ENCODE peak calls at places on chromosomes 13 and 19, in six cellular contexts. One of them, this sample, is unnamed.

GRCh38 chr19:38838208-38838985 is 6.8 kb upstream of the ECH1 start:
- DNase-seq in tibial artery: no peak
- DNase-seq in ureter: peak
- DNase-seq in HT-29: no peak
- DNase-seq in sciatic nerve: no peak
- DNase-seq in fibroblast of pulmonary artery: no peak
- DNase-seq in this sample: no peak

GRCh38 chr19:47544075-47544474 is 28.9 kb downstream of the ZNF541 start:
- DNase-seq in tibial artery: no peak
- DNase-seq in ureter: no peak
- DNase-seq in HT-29: no peak
- DNase-seq in sciatic nerve: no peak
- DNase-seq in fibroblast of pulmonary artery: no peak
- DNase-seq in this sample: no peak

GRCh38 chr13:90919153-90919552 is 428.3 kb upstream of the MIR17HG start:
- DNase-seq in tibial artery: no peak
- DNase-seq in ureter: no peak
- DNase-seq in HT-29: no peak
- DNase-seq in sciatic nerve: no peak
- DNase-seq in fibroblast of pulmonary artery: no peak
- DNase-seq in this sample: no peak

GRCh38 chr13:107020393-107020792 is 452.5 kb upstream of the ARGLU1 start:
- DNase-seq in tibial artery: no peak
- DNase-seq in ureter: no peak
- DNase-seq in HT-29: no peak
- DNase-seq in sciatic nerve: no peak
- DNase-seq in fibroblast of pulmonary artery: no peak
- DNase-seq in this sample: no peak

GRCh38 chr13:105336706-105337582 is 1198.5 kb downstream of the EFNB2 start:
- DNase-seq in tibial artery: no peak
- DNase-seq in ureter: no peak
- DNase-seq in HT-29: no peak
- DNase-seq in sciatic nerve: no peak
- DNase-seq in fibroblast of pulmonary artery: peak
- DNase-seq in this sample: no peak

GRCh38 chr13:28559636-28560259 is 64.8 kb upstream of the FLT1 start:
- DNase-seq in tibial artery: no peak
- DNase-seq in ureter: no peak
- DNase-seq in HT-29: no peak
- DNase-seq in sciatic nerve: no peak
- DNase-seq in fibroblast of pulmonary artery: no peak
- DNase-seq in this sample: no peak

GRCh38 chr19:33890569-33890968 is 93.9 kb downstream of the KCTD15 start:
- DNase-seq in tibial artery: no peak
- DNase-seq in ureter: no peak
- DNase-seq in HT-29: no peak
- DNase-seq in sciatic nerve: no peak
- DNase-seq in fibroblast of pulmonary artery: no peak
- DNase-seq in this sample: no peak

GRCh38 chr13:44054525-44054924 is 174.8 kb downstream of the LACC1 start:
- DNase-seq in tibial artery: no peak
- DNase-seq in ureter: no peak
- DNase-seq in HT-29: no peak
- DNase-seq in sciatic nerve: no peak
- DNase-seq in fibroblast of pulmonary artery: no peak
- DNase-seq in this sample: no peak

GRCh38 chr19:17775991-17776803 is 18.7 kb upstream of the B3GNT3 start:
- DNase-seq in tibial artery: no peak
- DNase-seq in ureter: no peak
- DNase-seq in HT-29: no peak
- DNase-seq in sciatic nerve: no peak
- DNase-seq in fibroblast of pulmonary artery: no peak
- DNase-seq in this sample: no peak

GRCh38 chr19:35843676-35844481 is 8.4 kb downstream of the NPHS1 start:
- DNase-seq in tibial artery: no peak
- DNase-seq in ureter: no peak
- DNase-seq in HT-29: no peak
- DNase-seq in sciatic nerve: no peak
- DNase-seq in fibroblast of pulmonary artery: no peak
- DNase-seq in this sample: no peak

GRCh38 chr13:23654111-23655110 is 84.2 kb downstream of the TNFRSF19 start:
- DNase-seq in tibial artery: no peak
- DNase-seq in ureter: no peak
- DNase-seq in HT-29: no peak
- DNase-seq in sciatic nerve: no peak
- DNase-seq in fibroblast of pulmonary artery: peak
- DNase-seq in this sample: no peak

GRCh38 chr13:19818223-19818842 is 35.6 kb upstream of the PSPC1 start:
- DNase-seq in tibial artery: peak
- DNase-seq in ureter: peak
- DNase-seq in HT-29: peak
- DNase-seq in sciatic nerve: no peak
- DNase-seq in fibroblast of pulmonary artery: peak
- DNase-seq in this sample: peak

GRCh38 chr19:38684078-38684861 is 36.8 kb downstream of the ACTN4 start:
- DNase-seq in tibial artery: peak
- DNase-seq in ureter: peak
- DNase-seq in HT-29: peak
- DNase-seq in sciatic nerve: no peak
- DNase-seq in fibroblast of pulmonary artery: peak
- DNase-seq in this sample: no peak

GRCh38 chr19:33139165-33139564 is 7.3 kb downstream of the WDR88 start:
- DNase-seq in tibial artery: no peak
- DNase-seq in ureter: no peak
- DNase-seq in HT-29: no peak
- DNase-seq in sciatic nerve: no peak
- DNase-seq in fibroblast of pulmonary artery: no peak
- DNase-seq in this sample: no peak

GRCh38 chr19:46601318-46602224 is at the start of gene CALM3:
- DNase-seq in tibial artery: no peak
- DNase-seq in ureter: no peak
- DNase-seq in HT-29: peak
- DNase-seq in sciatic nerve: no peak
- DNase-seq in fibroblast of pulmonary artery: no peak
- DNase-seq in this sample: no peak

GRCh38 chr19:963401-964022 is 20.6 kb upstream of the WDR18 start:
- DNase-seq in tibial artery: no peak
- DNase-seq in ureter: no peak
- DNase-seq in HT-29: no peak
- DNase-seq in sciatic nerve: no peak
- DNase-seq in fibroblast of pulmonary artery: no peak
- DNase-seq in this sample: no peak

GRCh38 chr13:85509512-85509911 is 289.7 kb downstream of the SLITRK6 start:
- DNase-seq in tibial artery: no peak
- DNase-seq in ureter: peak
- DNase-seq in HT-29: peak
- DNase-seq in sciatic nerve: no peak
- DNase-seq in fibroblast of pulmonary artery: peak
- DNase-seq in this sample: no peak

GRCh38 chr19:12779162-12779993 is 4.0 kb upstream of the HOOK2 start:
- DNase-seq in tibial artery: peak
- DNase-seq in ureter: peak
- DNase-seq in HT-29: no peak
- DNase-seq in sciatic nerve: peak
- DNase-seq in fibroblast of pulmonary artery: peak
- DNase-seq in this sample: no peak

GRCh38 chr19:39154084-39154625 is 28.6 kb downstream of the PAK4 start:
- DNase-seq in tibial artery: no peak
- DNase-seq in ureter: no peak
- DNase-seq in HT-29: no peak
- DNase-seq in sciatic nerve: no peak
- DNase-seq in fibroblast of pulmonary artery: no peak
- DNase-seq in this sample: no peak

GRCh38 chr19:18785179-18786124 is 5.7 kb downstream of the COMP start:
- DNase-seq in tibial artery: peak
- DNase-seq in ureter: peak
- DNase-seq in HT-29: peak
- DNase-seq in sciatic nerve: peak
- DNase-seq in fibroblast of pulmonary artery: peak
- DNase-seq in this sample: peak

GRCh38 chr13:82791035-82791434 is 1091.2 kb downstream of the SLITRK1 start:
- DNase-seq in tibial artery: no peak
- DNase-seq in ureter: no peak
- DNase-seq in HT-29: no peak
- DNase-seq in sciatic nerve: no peak
- DNase-seq in fibroblast of pulmonary artery: no peak
- DNase-seq in this sample: no peak

GRCh38 chr13:114161644-114162532 is 17.2 kb upstream of the CFAP97D2 start:
- DNase-seq in tibial artery: peak
- DNase-seq in ureter: peak
- DNase-seq in HT-29: peak
- DNase-seq in sciatic nerve: no peak
- DNase-seq in fibroblast of pulmonary artery: peak
- DNase-seq in this sample: no peak

GRCh38 chr13:20411638-20412342 is 113.9 kb downstream of the CRYL1 start:
- DNase-seq in tibial artery: no peak
- DNase-seq in ureter: no peak
- DNase-seq in HT-29: peak
- DNase-seq in sciatic nerve: no peak
- DNase-seq in fibroblast of pulmonary artery: no peak
- DNase-seq in this sample: no peak

GRCh38 chr13:47175172-47175806 is 278.4 kb upstream of the HTR2A start:
- DNase-seq in tibial artery: no peak
- DNase-seq in ureter: no peak
- DNase-seq in HT-29: peak
- DNase-seq in sciatic nerve: no peak
- DNase-seq in fibroblast of pulmonary artery: peak
- DNase-seq in this sample: no peak

GRCh38 chr13:77339408-77339807 is 12.5 kb upstream of the MYCBP2 start:
- DNase-seq in tibial artery: no peak
- DNase-seq in ureter: no peak
- DNase-seq in HT-29: no peak
- DNase-seq in sciatic nerve: no peak
- DNase-seq in fibroblast of pulmonary artery: no peak
- DNase-seq in this sample: no peak

GRCh38 chr13:20353973-20354372 is 121.9 kb upstream of the GJB6 start:
- DNase-seq in tibial artery: no peak
- DNase-seq in ureter: no peak
- DNase-seq in HT-29: no peak
- DNase-seq in sciatic nerve: no peak
- DNase-seq in fibroblast of pulmonary artery: peak
- DNase-seq in this sample: no peak

GRCh38 chr13:110391273-110391672 is 84.2 kb downstream of the COL4A2 start:
- DNase-seq in tibial artery: no peak
- DNase-seq in ureter: no peak
- DNase-seq in HT-29: no peak
- DNase-seq in sciatic nerve: no peak
- DNase-seq in fibroblast of pulmonary artery: peak
- DNase-seq in this sample: no peak

GRCh38 chr13:21012211-21012610 is 49.2 kb downstream of the LATS2 start:
- DNase-seq in tibial artery: no peak
- DNase-seq in ureter: no peak
- DNase-seq in HT-29: no peak
- DNase-seq in sciatic nerve: no peak
- DNase-seq in fibroblast of pulmonary artery: no peak
- DNase-seq in this sample: no peak

GRCh38 chr13:47933688-47934011 is 67.4 kb downstream of the SUCLA2 start:
- DNase-seq in tibial artery: no peak
- DNase-seq in ureter: no peak
- DNase-seq in HT-29: no peak
- DNase-seq in sciatic nerve: no peak
- DNase-seq in fibroblast of pulmonary artery: peak
- DNase-seq in this sample: no peak

GRCh38 chr19:45506991-45507863 is at the start of gene VASP:
- DNase-seq in tibial artery: peak
- DNase-seq in ureter: peak
- DNase-seq in HT-29: peak
- DNase-seq in sciatic nerve: peak
- DNase-seq in fibroblast of pulmonary artery: peak
- DNase-seq in this sample: peak

GRCh38 chr19:56108447-56109195 is 12.5 kb downstream of the ZNF787 start:
- DNase-seq in tibial artery: no peak
- DNase-seq in ureter: no peak
- DNase-seq in HT-29: no peak
- DNase-seq in sciatic nerve: no peak
- DNase-seq in fibroblast of pulmonary artery: peak
- DNase-seq in this sample: no peak

GRCh38 chr19:22784051-22784450 is at the start of gene ZNF99:
- DNase-seq in tibial artery: peak
- DNase-seq in ureter: peak
- DNase-seq in HT-29: no peak
- DNase-seq in sciatic nerve: peak
- DNase-seq in fibroblast of pulmonary artery: no peak
- DNase-seq in this sample: no peak

GRCh38 chr13:41917641-41918040 is 43.3 kb downstream of the VWA8 start:
- DNase-seq in tibial artery: no peak
- DNase-seq in ureter: no peak
- DNase-seq in HT-29: no peak
- DNase-seq in sciatic nerve: no peak
- DNase-seq in fibroblast of pulmonary artery: peak
- DNase-seq in this sample: no peak

GRCh38 chr19:12745166-12745897 is 6.3 kb upstream of the BEST2 start:
- DNase-seq in tibial artery: no peak
- DNase-seq in ureter: no peak
- DNase-seq in HT-29: no peak
- DNase-seq in sciatic nerve: no peak
- DNase-seq in fibroblast of pulmonary artery: no peak
- DNase-seq in this sample: no peak